ENCODE peak calls at places on chromosome 17, in six cellular contexts. One of them, this sample, is unnamed.

GRCh38 chr17:48472485-48473281 is 42.7 kb upstream of the SKAP1 start:
- ATAC-seq in A549: peak; percentile 38
- ATAC-seq in GM12878: peak; percentile 95
- ATAC-seq in HepG2: no peak
- ATAC-seq in upper lobe of left lung: no peak
- ATAC-seq in K562: peak; percentile 33
- ATAC-seq in this sample: no peak

GRCh38 chr17:32492648-32493289 is 6.0 kb downstream of the CDK5R1 start:
- ATAC-seq in A549: no peak
- ATAC-seq in GM12878: no peak
- ATAC-seq in HepG2: no peak
- ATAC-seq in upper lobe of left lung: no peak
- ATAC-seq in K562: no peak
- ATAC-seq in this sample: no peak

GRCh38 chr17:50668025-50668837 is 33.5 kb downstream of the ABCC3 start:
- ATAC-seq in A549: peak; percentile 58
- ATAC-seq in GM12878: no peak
- ATAC-seq in HepG2: peak; percentile 15
- ATAC-seq in upper lobe of left lung: no peak
- ATAC-seq in K562: no peak
- ATAC-seq in this sample: no peak

GRCh38 chr17:29621751-29622194 is 939 bp downstream of the CORO6 start:
- ATAC-seq in A549: no peak
- ATAC-seq in GM12878: no peak
- ATAC-seq in HepG2: no peak
- ATAC-seq in upper lobe of left lung: no peak
- ATAC-seq in K562: no peak
- ATAC-seq in this sample: no peak

GRCh38 chr17:31549121-31549524 is 157.6 kb downstream of the RAB11FIP4 start:
- ATAC-seq in A549: peak; percentile 28
- ATAC-seq in GM12878: peak; percentile 49
- ATAC-seq in HepG2: peak; percentile 31
- ATAC-seq in upper lobe of left lung: peak; percentile 4
- ATAC-seq in K562: peak; percentile 25
- ATAC-seq in this sample: no peak

GRCh38 chr17:2899911-2900310 is 103.7 kb downstream of the RAP1GAP2 start:
- ATAC-seq in A549: no peak
- ATAC-seq in GM12878: no peak
- ATAC-seq in HepG2: no peak
- ATAC-seq in upper lobe of left lung: no peak
- ATAC-seq in K562: no peak
- ATAC-seq in this sample: no peak

GRCh38 chr17:70254735-70255460 is 85.6 kb downstream of the KCNJ2 start:
- ATAC-seq in A549: no peak
- ATAC-seq in GM12878: no peak
- ATAC-seq in HepG2: no peak
- ATAC-seq in upper lobe of left lung: no peak
- ATAC-seq in K562: no peak
- ATAC-seq in this sample: no peak

GRCh38 chr17:13544292-13544691 is 57.4 kb downstream of the HS3ST3A1 start:
- ATAC-seq in A549: peak; percentile 68
- ATAC-seq in GM12878: no peak
- ATAC-seq in HepG2: no peak
- ATAC-seq in upper lobe of left lung: peak; percentile 74
- ATAC-seq in K562: peak; percentile 31
- ATAC-seq in this sample: peak; percentile 85

GRCh38 chr17:29838961-29839360 is 91.1 kb downstream of the SSH2 start:
- ATAC-seq in A549: no peak
- ATAC-seq in GM12878: no peak
- ATAC-seq in HepG2: no peak
- ATAC-seq in upper lobe of left lung: peak; percentile 29
- ATAC-seq in K562: no peak
- ATAC-seq in this sample: no peak

GRCh38 chr17:6061290-6061689 is 8.9 kb upstream of the WSCD1 start:
- ATAC-seq in A549: peak; percentile 87
- ATAC-seq in GM12878: no peak
- ATAC-seq in HepG2: no peak
- ATAC-seq in upper lobe of left lung: no peak
- ATAC-seq in K562: no peak
- ATAC-seq in this sample: no peak

GRCh38 chr17:74233937-74234336 is 20.6 kb downstream of the TTYH2 start:
- ATAC-seq in A549: no peak
- ATAC-seq in GM12878: no peak
- ATAC-seq in HepG2: no peak
- ATAC-seq in upper lobe of left lung: no peak
- ATAC-seq in K562: peak; percentile 34
- ATAC-seq in this sample: no peak

GRCh38 chr17:14762736-14763479 is 462.0 kb downstream of the HS3ST3B1 start:
- ATAC-seq in A549: no peak
- ATAC-seq in GM12878: no peak
- ATAC-seq in HepG2: no peak
- ATAC-seq in upper lobe of left lung: no peak
- ATAC-seq in K562: no peak
- ATAC-seq in this sample: no peak

DNA sequence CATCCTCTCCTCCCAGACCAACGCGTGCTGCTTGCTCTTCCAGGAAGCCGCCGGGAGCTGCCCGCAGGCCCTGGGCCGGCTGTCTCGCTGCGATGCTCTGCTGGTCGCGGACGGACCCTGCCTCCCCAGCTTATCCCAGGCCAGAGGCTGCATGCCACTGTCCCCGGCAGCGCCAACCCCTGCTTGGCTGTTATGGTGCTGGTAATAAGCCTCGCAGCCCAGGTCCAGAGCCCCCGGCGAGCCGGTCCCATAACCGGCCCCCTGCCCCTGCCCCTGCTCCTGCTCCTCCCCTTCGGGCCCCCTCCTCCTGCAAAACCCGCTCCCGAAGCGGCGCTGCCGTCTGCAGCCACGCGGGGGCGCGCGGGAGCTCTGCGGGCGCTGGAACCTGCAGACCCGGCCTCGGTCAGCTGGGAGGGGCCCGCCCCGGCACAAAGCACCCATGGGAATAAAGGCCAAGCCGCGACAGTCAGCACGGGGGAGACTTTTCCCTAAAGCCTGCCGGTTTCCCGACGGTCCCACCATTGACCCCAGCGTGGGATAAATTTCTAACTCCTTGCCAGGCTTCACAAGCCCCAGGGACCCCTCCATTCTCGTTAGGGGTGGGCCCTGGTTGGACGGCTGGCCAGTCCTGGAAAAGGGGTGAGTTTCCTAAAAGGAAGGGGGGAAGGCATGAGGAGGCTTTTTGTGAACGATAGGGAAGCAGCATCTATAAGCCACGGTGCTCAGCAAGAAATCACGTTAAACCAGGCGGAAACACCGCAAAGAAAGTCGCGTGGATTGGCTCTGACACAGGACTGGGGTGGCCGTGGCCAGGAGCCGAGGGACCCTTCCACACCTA is 11.2 kb downstream of the ENPP7 start:
- ATAC-seq in A549: peak; percentile 68
- ATAC-seq in GM12878: peak; percentile 83
- ATAC-seq in HepG2: peak; percentile 53
- ATAC-seq in upper lobe of left lung: peak; percentile 49
- ATAC-seq in K562: peak; percentile 89
- ATAC-seq in this sample: peak; percentile 68
- TF ChIP-seq EP300 in A549: no peak
- TF ChIP-seq EP300 in GM12878: no peak
- TF ChIP-seq EP300 in HepG2: no peak
- TF ChIP-seq EP300 in upper lobe of left lung: no peak
- TF ChIP-seq EP300 in K562: no peak
- TF ChIP-seq EP300 in this sample: no peak

GRCh38 chr17:34961093-34961911 is at the start of the genes CCT6B and ZNF830:
- ATAC-seq in A549: peak; percentile 97
- ATAC-seq in GM12878: peak; percentile 98
- ATAC-seq in HepG2: peak; percentile 94
- ATAC-seq in upper lobe of left lung: peak; percentile 96
- ATAC-seq in K562: peak; percentile 96
- ATAC-seq in this sample: peak; percentile 98
- TF ChIP-seq POLR2A in A549: peak; percentile 90
- TF ChIP-seq POLR2A in GM12878: peak; percentile 98
- TF ChIP-seq POLR2A in HepG2: peak; percentile 94
- TF ChIP-seq POLR2A in upper lobe of left lung: peak; percentile 82
- TF ChIP-seq POLR2A in K562: peak; percentile 97
- TF ChIP-seq POLR2A in this sample: peak; percentile 35

GRCh38 chr17:4247981-4248388 is 15.8 kb downstream of the ANKFY1 start:
- ATAC-seq in A549: no peak
- ATAC-seq in GM12878: no peak
- ATAC-seq in HepG2: peak; percentile 95
- ATAC-seq in upper lobe of left lung: peak; percentile 48
- ATAC-seq in K562: peak; percentile 54
- ATAC-seq in this sample: no peak

GRCh38 chr17:4249452-4250029 is 14.2 kb downstream of the ANKFY1 start:
- ATAC-seq in A549: peak; percentile 87
- ATAC-seq in GM12878: peak; percentile 79
- ATAC-seq in HepG2: peak; percentile 46
- ATAC-seq in upper lobe of left lung: peak; percentile 86
- ATAC-seq in K562: peak; percentile 97
- ATAC-seq in this sample: no peak

GRCh38 chr17:4247361-4247980 is 16.3 kb downstream of the ANKFY1 start:
- ATAC-seq in A549: no peak
- ATAC-seq in GM12878: no peak
- ATAC-seq in HepG2: peak; percentile 47
- ATAC-seq in upper lobe of left lung: peak; percentile 64
- ATAC-seq in K562: no peak
- ATAC-seq in this sample: no peak

GRCh38 chr17:4246674-4247073 is 17.1 kb downstream of the ANKFY1 start:
- ATAC-seq in A549: no peak
- ATAC-seq in GM12878: no peak
- ATAC-seq in HepG2: no peak
- ATAC-seq in upper lobe of left lung: no peak
- ATAC-seq in K562: no peak
- ATAC-seq in this sample: no peak

DNA sequence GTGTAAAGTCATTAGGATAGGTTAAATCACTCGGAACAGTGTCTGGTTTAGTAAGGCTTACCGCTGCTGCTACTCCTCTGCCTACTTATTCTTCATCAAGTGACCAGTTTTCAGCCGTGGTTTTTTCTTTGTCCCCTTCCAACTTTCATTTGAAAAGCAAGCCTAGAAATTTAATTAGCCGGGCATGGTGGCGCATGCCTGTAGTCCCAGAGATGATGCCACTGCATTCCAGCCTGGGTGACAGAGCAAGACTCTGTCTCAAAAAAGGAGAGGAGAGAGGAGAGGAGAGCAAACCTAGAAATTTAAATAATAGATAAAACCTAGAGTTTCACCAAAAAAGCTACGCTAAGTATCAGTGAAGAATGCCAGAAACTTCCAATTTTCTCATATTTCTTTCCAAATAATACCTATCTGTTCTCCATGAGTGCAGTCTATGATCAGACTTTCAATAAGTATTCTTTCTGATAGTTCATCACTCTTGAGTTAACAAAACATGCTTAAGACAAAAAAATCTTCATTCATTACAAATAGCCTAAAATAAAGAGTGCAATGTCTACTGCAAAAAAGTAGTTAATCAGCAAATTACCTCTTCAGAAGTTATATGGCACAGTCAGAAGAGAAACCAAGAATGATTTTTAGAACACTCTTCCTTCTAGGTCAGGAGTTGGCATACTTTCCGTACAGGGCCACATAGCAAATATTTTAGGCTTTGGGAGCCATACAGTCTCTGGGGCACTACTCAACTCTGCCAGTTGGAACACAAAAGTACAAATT is 15.1 kb downstream of the ANKFY1 start:
- ATAC-seq in A549: no peak
- ATAC-seq in GM12878: no peak
- ATAC-seq in HepG2: no peak
- ATAC-seq in upper lobe of left lung: no peak
- ATAC-seq in K562: no peak
- ATAC-seq in this sample: no peak
- H3K4me1 ChIP-seq in A549: peaks cover 11% of the 10 kb centered on the region
- H3K4me1 ChIP-seq in GM12878: peaks cover 5% of the 10 kb centered on the region
- H3K4me1 ChIP-seq in HepG2: peaks cover 28% of the 10 kb centered on the region
- H3K4me1 ChIP-seq in upper lobe of left lung: peaks cover 39% of the 10 kb centered on the region
- H3K4me1 ChIP-seq in K562: peaks cover 37% of the 10 kb centered on the region
- H3K4me1 ChIP-seq in this sample: peaks cover 13% of the 10 kb centered on the region

DNA sequence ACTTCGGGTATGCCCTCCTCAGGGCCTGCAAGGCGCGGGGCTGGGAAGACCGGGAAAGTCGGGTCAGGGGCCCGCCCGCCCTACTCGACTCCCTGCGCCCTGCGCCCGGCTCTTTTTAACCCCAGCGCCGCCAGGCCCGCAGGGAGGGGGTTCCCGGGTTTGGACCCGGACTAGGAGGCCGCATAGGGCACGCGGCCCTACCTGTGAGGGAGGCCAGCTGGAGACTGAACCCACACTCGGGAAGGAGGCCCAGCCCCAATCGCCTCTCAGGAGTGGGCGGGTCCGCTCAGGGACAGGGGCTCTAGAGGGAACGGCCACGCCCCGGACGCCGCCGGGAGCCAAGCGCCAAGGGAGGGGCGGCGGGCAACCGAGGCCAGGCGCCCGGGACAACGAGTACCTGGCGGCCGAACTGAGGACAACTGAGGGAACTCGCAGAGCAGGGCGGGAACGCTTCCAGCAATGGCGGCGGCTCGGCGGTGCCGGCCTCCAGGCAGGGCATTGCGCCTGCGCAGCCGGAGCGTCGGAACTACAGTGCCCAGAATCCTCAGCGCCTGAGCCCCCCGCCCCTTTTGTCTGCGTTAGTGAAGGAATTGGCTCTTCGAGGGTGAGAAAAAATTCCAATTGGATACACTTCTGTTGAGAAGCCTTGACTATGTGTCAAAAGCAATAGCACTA is at the start of gene ZNF624:
- ATAC-seq in A549: peak; percentile 98
- ATAC-seq in GM12878: peak; percentile 99
- ATAC-seq in HepG2: peak; percentile 94
- ATAC-seq in upper lobe of left lung: peak; percentile 97
- ATAC-seq in K562: peak; percentile 99
- ATAC-seq in this sample: peak; percentile 98
- TF ChIP-seq EP300 in A549: no peak
- TF ChIP-seq EP300 in GM12878: no peak
- TF ChIP-seq EP300 in HepG2: no peak
- TF ChIP-seq EP300 in upper lobe of left lung: no peak
- TF ChIP-seq EP300 in K562: no peak
- TF ChIP-seq EP300 in this sample: no peak